ENCODE peak calls at places on chromosomes 2 and 18, in nine cellular contexts. M is GM23248; W is naive thymus-derived CD4-positive, alpha-beta T cell; N is activated B cell treated with CpG ODN at 0.5 μM for 24 hours; H is CD4-positive, alpha-beta T cell; G is frontal cortex; J is Daoy; C is activated CD8-positive, alpha-beta memory T cell treated with anti-CD3 and anti-CD28 coated beads for 24 hours; X is amniotic stem cell. O is an unnamed sample.

GRCh38 chr2:36362291-36362690 is 6.7 kb downstream of the CRIM1 start:
- DNase-seq in W (no peak), J (no peak), H (no peak), X (no peak), M (peak), N (no peak), C (no peak), G (no peak), O (no peak)

GRCh38 chr18:46721331-46721730 is 35.5 kb downstream of the ST8SIA5 start:
- DNase-seq in W (no peak), H (no peak), G (no peak), J (no peak), M (no peak), N (no peak), C (no peak), X (no peak), O (no peak)

GRCh38 chr2:36741188-36741587 is 44.7 kb downstream of the VIT start:
- DNase-seq in H (no peak), G (no peak), C (no peak), J (no peak), N (no peak), X (no peak), M (no peak), W (no peak), O (no peak)

GRCh38 chr2:229273384-229274338 is 2.6 kb upstream of the PID1 start:
- DNase-seq in G (peak), X (peak), J (peak), N (no peak), C (no peak), M (peak), W (no peak), H (no peak), O (peak)

GRCh38 chr2:126761981-126762878 is 106.3 kb downstream of the GYPC start:
- DNase-seq in W (peak), J (no peak), M (no peak), X (no peak), G (no peak), C (peak), H (peak), N (no peak), O (no peak)

GRCh38 chr2:237383991-237384671 is 29.8 kb downstream of the COL6A3 start:
- DNase-seq in J (no peak), H (no peak), N (no peak), M (peak), X (no peak), W (no peak), C (no peak), G (no peak), O (no peak)

GRCh38 chr2:44135307-44135706 is 33.4 kb upstream of the PPM1B start:
- DNase-seq in H (no peak), N (no peak), W (no peak), M (no peak), J (no peak), G (no peak), X (no peak), C (no peak), O (no peak)

GRCh38 chr18:35938158-35938557 is 34.3 kb upstream of the RMP24 start:
- DNase-seq in H (no peak), N (no peak), G (no peak), J (peak), M (peak), W (no peak), C (no peak), X (no peak), O (no peak)

GRCh38 chr2:18927525-18928232 is 338.3 kb upstream of the NT5C1B start:
- DNase-seq in J (no peak), W (no peak), H (no peak), X (no peak), M (no peak), G (no peak), N (no peak), C (no peak), O (no peak)

GRCh38 chr2:143473206-143473605 is 344.0 kb downstream of the ARHGAP15 start:
- DNase-seq in C (no peak), N (no peak), H (no peak), W (no peak), X (peak), M (peak), J (peak), G (no peak), O (no peak)

GRCh38 chr2:72750977-72751639 is 74.7 kb downstream of the EXOC6B start:
- DNase-seq in G (no peak), J (no peak), C (no peak), M (no peak), W (no peak), H (no peak), X (no peak), N (no peak), O (no peak)

GRCh38 chr2:182144780-182145170 is 159.1 kb downstream of the PPP1R1C start:
- DNase-seq in X (no peak), N (no peak), C (no peak), M (peak), J (peak), H (no peak), W (no peak), G (no peak), O (peak)

GRCh38 chr2:100197643-100198153 is 55.3 kb upstream of the AFF3 start:
- DNase-seq in G (no peak), M (peak), X (no peak), H (no peak), N (no peak), W (no peak), J (no peak), C (no peak), O (no peak)

GRCh38 chr2:241751776-241752175 is 17.3 kb downstream of the D2HGDH start:
- DNase-seq in W (no peak), H (no peak), N (no peak), M (no peak), G (no peak), J (no peak), X (no peak), C (no peak), O (no peak)

GRCh38 chr2:143083636-143084035 is 45.6 kb upstream of the ARHGAP15 start:
- DNase-seq in J (peak), W (no peak), X (peak), M (peak), G (no peak), N (no peak), H (no peak), C (no peak), O (no peak)